ENCODE peak calls at places on chromosomes 6 and 20, in four cellular contexts. B is uterus, Q is epithelial cell of esophagus, T is MCF 10A. G is an unnamed sample.

GRCh38 chr6:8108031-8108660 is 5.8 kb upstream of the EEF1E1 start:
- DNase-seq in B (no peak), Q (peak; percentile 91), T (peak; percentile 90), G (no peak)

GRCh38 chr20:46572790-46573189 is 22.3 kb upstream of the OCSTAMP start:
- DNase-seq in B (no peak), Q (no peak), T (no peak), G (no peak)

GRCh38 chr6:134288538-134289203 is 29.2 kb downstream of the SGK1 start:
- DNase-seq in B (no peak), Q (peak; percentile 83), T (peak; percentile 75), G (no peak)

GRCh38 chr6:43801489-43802181 is 31.6 kb downstream of the VEGFA start:
- DNase-seq in B (no peak), Q (no peak), T (no peak), G (no peak)

GRCh38 chr20:39916236-39916635 is 772.8 kb downstream of the MAFB start:
- DNase-seq in B (no peak), Q (peak; percentile 42), T (no peak), G (no peak)

GRCh38 chr20:25248501-25249172 is 752 bp downstream of the PYGB start:
- DNase-seq in B (peak; percentile 46), Q (peak; percentile 44), T (no peak), G (peak; percentile 39)

GRCh38 chr6:11968241-11968806 is 43.8 kb upstream of the HIVEP1 start:
- DNase-seq in B (no peak), Q (no peak), T (no peak), G (no peak)

GRCh38 chr6:1575213-1576041 is 34.3 kb upstream of the FOXC1 start:
- DNase-seq in B (peak; percentile 34), Q (no peak), T (no peak), G (no peak)

GRCh38 chr6:128491643-128492206 is 28.7 kb downstream of the PTPRK start:
- DNase-seq in B (no peak), Q (peak; percentile 74), T (peak; percentile 57), G (no peak)

GRCh38 chr6:128601060-128601459 is 80.7 kb upstream of the PTPRK start:
- DNase-seq in B (no peak), Q (peak; percentile 24), T (no peak), G (no peak)

GRCh38 chr6:6656287-6656686 is 67.8 kb downstream of the LY86 start:
- DNase-seq in B (no peak), Q (no peak), T (no peak), G (no peak)

GRCh38 chr6:33546766-33547165 is 33.3 kb downstream of the BAK1 start:
- DNase-seq in B (no peak), Q (no peak), T (no peak), G (no peak)

GRCh38 chr6:138863331-138863730 is 67.4 kb downstream of the ECT2L start:
- DNase-seq in B (no peak), Q (no peak), T (no peak), G (no peak)

GRCh38 chr6:89021629-89022028 is 58.2 kb upstream of the RNGTT start:
- DNase-seq in B (no peak), Q (peak; percentile 78), T (no peak), G (no peak)

GRCh38 chr6:145809785-145810184 is 4.8 kb downstream of the FBXO30 start:
- DNase-seq in B (no peak), Q (peak; percentile 37), T (peak; percentile 20), G (no peak)

GRCh38 chr6:119037941-119038623 is 40.4 kb downstream of the FAM184A start:
- DNase-seq in B (no peak), Q (no peak), T (no peak), G (no peak)

GRCh38 chr6:39899540-39900295 is 34.5 kb downstream of the MOCS1 start:
- DNase-seq in B (no peak), Q (no peak), T (no peak), G (no peak)

GRCh38 chr20:7770578-7770977 is 169.7 kb downstream of the HAO1 start:
- DNase-seq in B (no peak), Q (peak; percentile 42), T (peak; percentile 17), G (no peak)

GRCh38 chr20:1327827-1328679 is 886 bp downstream of the SDCBP2 start:
- DNase-seq in B (no peak), Q (no peak), T (no peak), G (no peak)

GRCh38 chr20:41219824-41220223 is 82.5 kb downstream of the PLCG1 start:
- DNase-seq in B (no peak), Q (no peak), T (no peak), G (no peak)

GRCh38 chr6:35209622-35210289 is 4.0 kb upstream of the SCUBE3 start:
- DNase-seq in B (no peak), Q (no peak), T (no peak), G (no peak)

GRCh38 chr6:139756381-139756780 is 381.9 kb upstream of the CITED2 start:
- DNase-seq in B (no peak), Q (no peak), T (no peak), G (no peak)

GRCh38 chr6:41424370-41425058 is 89.1 kb downstream of the NCR2 start:
- DNase-seq in B (peak; percentile 84), Q (peak; percentile 71), T (peak; percentile 78), G (peak; percentile 97)

GRCh38 chr6:75204222-75204958 is 1.5 kb downstream of the COL12A1 start:
- DNase-seq in B (peak; percentile 86), Q (peak; percentile 92), T (peak; percentile 91), G (peak; percentile 70)

GRCh38 chr20:49889943-49890650 is 25.2 kb downstream of the SPATA2 start:
- DNase-seq in B (no peak), Q (peak; percentile 17), T (no peak), G (no peak)

GRCh38 chr6:56803594-56803993 is 151.3 kb upstream of the BEND6 start:
- DNase-seq in B (no peak), Q (no peak), T (no peak), G (no peak)

GRCh38 chr6:149925974-149926777 is 3.3 kb upstream of the RAET1G start:
- DNase-seq in B (peak; percentile 89), Q (peak; percentile 83), T (peak; percentile 90), G (peak; percentile 88)

GRCh38 chr6:30647039-30647801 is at the start of gene C6orf136:
- DNase-seq in B (peak; percentile 64), Q (peak; percentile 93), T (peak; percentile 91), G (peak; percentile 79)

GRCh38 chr6:26545617-26546016 is 7.5 kb downstream of the HMGN4 start:
- DNase-seq in B (no peak), Q (no peak), T (no peak), G (no peak)

GRCh38 chr20:1061484-1062221 is 56.7 kb upstream of the PSMF1 start:
- DNase-seq in B (no peak), Q (no peak), T (no peak), G (no peak)

GRCh38 chr20:23019403-23019802 is 15.7 kb upstream of the SSTR4 start:
- DNase-seq in B (no peak), Q (no peak), T (no peak), G (no peak)

GRCh38 chr20:45111799-45112471 is 3.0 kb downstream of the WFDC5 start:
- DNase-seq in B (no peak), Q (peak; percentile 33), T (peak; percentile 50), G (peak; percentile 23)
- TF ChIP-seq CTCF in B (no peak), Q (peak; percentile 45), T (peak; percentile 64), G (peak; percentile 59)

GRCh38 chr6:96520039-96520850 is 1.4 kb upstream of the UFL1 start:
- DNase-seq in B (no peak), Q (peak; percentile 92), T (peak; percentile 10), G (no peak)

GRCh38 chr6:96520851-96521115 is 823 bp upstream of the UFL1 start:
- DNase-seq in B (no peak), Q (peak; percentile 27), T (no peak), G (no peak)

GRCh38 chr6:96521267-96521624 is 360 bp upstream of the UFL1 start:
- DNase-seq in B (no peak), Q (peak; percentile 0), T (no peak), G (no peak)

GRCh38 chr6:96522469-96523009 is 933 bp downstream of the UFL1 start:
- DNase-seq in B (no peak), Q (peak; percentile 8), T (no peak), G (no peak)

GRCh38 chr6:96521625-96522468 is at the start of gene UFL1:
- DNase-seq in B (peak; percentile 91), Q (peak; percentile 95), T (peak; percentile 92), G (peak; percentile 83)
- TF ChIP-seq CTCF in B (peak; percentile 25), Q (peak; percentile 21), T (no peak), G (no peak)

DNA sequence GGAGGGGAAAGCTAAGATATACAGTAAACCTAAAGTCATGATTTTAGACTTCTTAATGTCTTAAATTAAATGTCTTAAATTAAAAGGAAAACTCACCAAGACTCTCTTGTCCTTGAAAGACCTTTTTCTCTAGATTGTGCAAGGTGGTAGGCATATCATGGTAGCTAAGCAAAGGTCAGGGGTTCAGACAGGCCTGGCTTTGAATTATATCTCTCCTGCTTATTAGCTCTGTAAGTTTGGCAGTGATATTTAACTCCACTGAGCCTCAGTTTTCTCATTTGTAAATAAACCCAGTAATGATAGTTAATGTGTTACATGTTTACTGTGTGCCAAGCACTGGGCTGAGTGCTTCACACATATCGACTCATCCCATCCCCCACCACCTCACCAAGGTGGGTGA is 203.3 kb downstream of the SLC24A3 start:
- DNase-seq in B (no peak), Q (no peak), T (no peak), G (no peak)
- TF ChIP-seq CTCF in B (no peak), Q (no peak), T (no peak), G (no peak)

DNA sequence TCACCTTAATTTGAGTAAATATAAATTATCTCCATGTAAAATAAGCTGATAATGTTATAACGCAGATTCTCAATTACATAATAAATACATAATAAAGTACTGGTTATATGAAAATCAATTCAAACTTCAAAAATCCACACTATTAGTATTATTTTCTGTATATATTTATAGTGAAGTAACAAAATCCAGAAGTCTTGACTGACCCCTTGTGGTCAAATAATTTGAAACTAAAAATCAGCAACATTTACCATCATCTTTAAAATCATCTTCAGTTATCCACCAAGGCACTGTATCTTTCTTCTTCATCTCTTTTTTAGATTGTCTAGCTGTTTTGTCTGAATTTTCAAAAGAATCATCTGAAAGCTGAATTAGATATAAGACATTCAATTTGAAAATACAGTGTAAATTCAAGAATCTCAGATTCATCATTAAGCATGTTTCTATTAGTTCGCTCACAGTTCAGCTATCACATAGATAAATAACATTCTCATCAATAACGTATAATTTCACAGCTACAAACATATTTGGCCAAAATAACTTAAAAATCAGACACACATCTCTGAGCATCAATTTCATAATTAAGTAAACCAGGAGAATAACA is 6.5 kb downstream of the CEP162 start:
- DNase-seq in B (no peak), Q (peak; percentile 39), T (peak; percentile 38), G (no peak)
- TF ChIP-seq CTCF in B (peak; percentile 32), Q (peak; percentile 41), T (peak; percentile 60), G (peak; percentile 79)

GRCh38 chr20:20593447-20594170 is 118.8 kb downstream of the RALGAPA2 start:
- DNase-seq in B (no peak), Q (peak; percentile 54), T (peak; percentile 46), G (peak; percentile 42)

GRCh38 chr20:20594171-20594530 is 118.3 kb downstream of the RALGAPA2 start:
- DNase-seq in B (no peak), Q (peak; percentile 29), T (peak; percentile 25), G (no peak)
- TF ChIP-seq CTCF in B (no peak), Q (no peak), T (peak; percentile 37), G (peak; percentile 37)

GRCh38 chr6:165858571-165858970 is 195.5 kb upstream of the PDE10A start:
- DNase-seq in B (no peak), Q (no peak), T (no peak), G (no peak)
- TF ChIP-seq CTCF in B (peak; percentile 6), Q (no peak), T (no peak), G (peak; percentile 28)

GRCh38 chr6:148839044-148839443 is 92.2 kb downstream of the UST start:
- DNase-seq in B (no peak), Q (no peak), T (no peak), G (no peak)
- TF ChIP-seq CTCF in B (no peak), Q (no peak), T (no peak), G (no peak)

G was measured in neural crest cell.